ENCODE peak calls at places on chromosomes 11 and 22, in five cellular contexts. D is mesenchymal stem cell, Z is H1, Y is IMR-90, L is neuronal stem cell. S is an unnamed sample.

GRCh38 chr22:38830026-38830844 is 13.6 kb downstream of the NPTXR start:
- DNase-seq in D (no peak), Z (no peak), L (no peak), Y (no peak), S (no peak)

GRCh38 chr11:64447717-64448598 is 89.0 kb downstream of the RPS6KA4 start:
- DNase-seq in Z (no peak), D (peak; percentile 57), L (no peak), Y (peak; percentile 7), S (no peak)

GRCh38 chr11:65849771-65850216 is 8.2 kb downstream of the CFL1 start:
- DNase-seq in L (no peak), Z (no peak), Y (no peak), D (no peak), S (no peak)

GRCh38 chr11:97614571-97614970 is 1224.8 kb downstream of the JRKL start:
- DNase-seq in D (peak; percentile 22), Y (peak; percentile 1), Z (no peak), L (no peak), S (no peak)

GRCh38 chr11:11691296-11692141 is 69.7 kb upstream of the GALNT18 start:
- DNase-seq in Z (peak; percentile 34), Y (no peak), D (no peak), L (peak; percentile 67), S (no peak)

GRCh38 chr11:78022397-78023396 is at the start of gene KCTD14:
- DNase-seq in L (no peak), Y (no peak), Z (no peak), D (no peak), S (no peak)

GRCh38 chr11:78801161-78801884 is 226.7 kb upstream of the NARS2 start:
- DNase-seq in Y (peak; percentile 98), Z (no peak), D (peak; percentile 98), L (no peak), S (peak; percentile 97)

GRCh38 chr22:43862074-43862881 is at the start of gene SULT4A1:
- DNase-seq in Y (peak; percentile 54), D (peak; percentile 2), Z (no peak), L (peak; percentile 46), S (no peak)

GRCh38 chr11:17208257-17208999 is 642 bp upstream of the PIK3C2A start:
- DNase-seq in Y (peak; percentile 59), Z (peak; percentile 33), D (peak; percentile 78), L (peak; percentile 74), S (peak; percentile 86)

GRCh38 chr11:17206448-17206847 is 1.3 kb downstream of the PIK3C2A start:
- DNase-seq in Z (no peak), D (no peak), L (no peak), Y (no peak), S (no peak)

GRCh38 chr11:17209939-17210245 is 2.1 kb upstream of the PIK3C2A start:
- DNase-seq in Y (no peak), Z (no peak), L (no peak), D (peak; percentile 10), S (no peak)

GRCh38 chr11:17207317-17208256 is at the start of gene PIK3C2A:
- DNase-seq in D (peak; percentile 95), Y (peak; percentile 90), L (peak; percentile 93), Z (peak; percentile 84), S (peak; percentile 96)
- H4K91ac ChIP-seq in D (peak within 1 kb of the TSS; percentile 81), Y (peak within 1 kb of the TSS; percentile 60), L (no peak within 1 kb of the TSS), Z (peak within 1 kb of the TSS; percentile 93), S (peak within 1 kb of the TSS; percentile 98)

GRCh38 chr11:91986218-91986617 is 238.4 kb upstream of the FAT3 start:
- DNase-seq in D (no peak), L (no peak), Z (no peak), Y (no peak), S (no peak)
- H3K4me3 ChIP-seq in D (no peak overlapping the region), L (no peak overlapping the region), Z (no peak overlapping the region), Y (no peak overlapping the region), S (no peak overlapping the region)

GRCh38 chr11:118921121-118921928 is 4.4 kb downstream of the BCL9L start:
- DNase-seq in Z (no peak), L (no peak), Y (peak; percentile 88), D (peak; percentile 98), S (peak; percentile 90)

GRCh38 chr11:118922745-118923627 is 2.7 kb downstream of the BCL9L start:
- DNase-seq in L (no peak), Z (no peak), Y (no peak), D (peak; percentile 14), S (no peak)

GRCh38 chr11:118923721-118924587 is 1.8 kb downstream of the BCL9L start:
- DNase-seq in D (no peak), L (no peak), Z (no peak), Y (no peak), S (no peak)

GRCh38 chr11:118924591-118925585 is 838 bp downstream of the BCL9L start:
- DNase-seq in L (no peak), D (peak; percentile 60), Y (peak; percentile 33), Z (no peak), S (no peak)

GRCh38 chr11:118921929-118922744 is 3.6 kb downstream of the BCL9L start:
- DNase-seq in Y (peak; percentile 56), Z (no peak), D (peak; percentile 83), L (no peak), S (peak; percentile 88)
- H3K4ac ChIP-seq in Y (peak overlapping the region; percentile 97), Z (peak overlapping the region; percentile 72), D (peak overlapping the region; percentile 82), L (peak overlapping the region; percentile 93), S (peak overlapping the region; percentile 99)

GRCh38 chr22:49878206-49878605 is 24.6 kb downstream of the ZBED4 start:
- DNase-seq in Z (no peak), Y (no peak), L (no peak), D (no peak), S (no peak)
- H4K91ac ChIP-seq in Z (no peak overlapping the region), Y (no peak overlapping the region), L (no peak overlapping the region), D (no peak overlapping the region), S (no peak overlapping the region)

DNA sequence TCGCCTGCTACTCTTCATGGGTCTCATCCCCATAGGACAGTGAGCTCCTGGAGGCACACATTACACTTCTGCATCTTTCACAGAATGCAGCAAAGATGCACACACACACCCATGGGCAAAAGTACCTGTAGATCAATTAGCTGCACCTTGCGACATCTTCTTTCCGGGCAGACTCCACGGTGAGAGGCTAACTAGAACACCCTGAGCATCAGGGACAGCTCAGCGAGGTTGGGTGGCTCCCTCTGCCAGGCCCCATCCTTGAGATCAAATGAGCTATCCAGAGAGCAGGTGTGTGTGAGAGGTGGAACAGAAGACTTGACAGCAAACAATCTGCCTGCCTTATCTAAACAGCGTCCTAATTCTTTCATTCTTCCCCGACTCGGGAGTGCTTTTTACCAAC is 96.1 kb upstream of the BID start:
- DNase-seq in L (no peak), Y (no peak), D (no peak), Z (no peak), S (no peak)
- H3K4me3 ChIP-seq in L (no peak overlapping the region), Y (no peak overlapping the region), D (no peak overlapping the region), Z (no peak overlapping the region), S (peak overlapping the region; percentile 45)

GRCh38 chr11:7673724-7674434 is 579 bp upstream of the CYB5R2 start:
- DNase-seq in D (peak; percentile 37), Z (no peak), Y (no peak), L (peak; percentile 48), S (peak; percentile 76)
- H3K4ac ChIP-seq in D (peak overlapping the region; percentile 22), Z (peak overlapping the region; percentile 66), Y (no peak overlapping the region), L (peak overlapping the region; percentile 80), S (peak overlapping the region; percentile 61)

S was measured in trophoblast cell.